ENCODE peak calls at places on chromosomes 7 and 10, in nine cellular contexts. I is heart right ventricle, X is cardiac muscle cell, B is HL-60, V is HCT116, W is RWPE1, S is hepatocyte, L is testis, D is psoas muscle. P is an unnamed sample.

GRCh38 chr10:35778344-35778743 is 136.2 kb upstream of the FZD8 start:
- DNase-seq in I (no peak), B (peak), W (no peak), L (no peak), X (peak), D (no peak), V (no peak), S (no peak), P (no peak)

GRCh38 chr10:112137381-112137987 is 46.1 kb downstream of the GPAM start:
- DNase-seq in X (peak), S (peak), L (peak), I (peak), D (peak), W (peak), V (peak), B (peak), P (peak)

GRCh38 chr7:66505531-66506451 is 122.9 kb upstream of the KCTD7 start:
- DNase-seq in D (no peak), X (peak), I (no peak), L (no peak), W (no peak), S (no peak), V (no peak), B (no peak), P (peak)

GRCh38 chr10:99329238-99329890 is at the start of gene CNNM1:
- DNase-seq in I (peak), L (peak), W (peak), S (peak), X (peak), B (peak), V (no peak), D (no peak), P (no peak)

GRCh38 chr7:108570146-108570755 is 577 bp downstream of the DNAJB9 start:
- DNase-seq in W (peak), I (peak), S (peak), V (peak), L (peak), D (peak), B (peak), X (peak), P (peak)

GRCh38 chr7:710161-710560 is 16.3 kb upstream of the DNAAF5 start:
- DNase-seq in D (no peak), X (no peak), S (peak), W (no peak), B (no peak), I (no peak), L (no peak), V (no peak), P (no peak)

GRCh38 chr10:118448744-118449143 is 106.6 kb upstream of the FAM204A start:
- DNase-seq in S (no peak), I (no peak), D (no peak), W (no peak), B (no peak), X (no peak), L (no peak), V (no peak), P (no peak)

GRCh38 chr10:36899652-36900051 is 225.7 kb upstream of the ANKRD30A start:
- DNase-seq in S (no peak), I (no peak), L (no peak), B (no peak), W (no peak), X (no peak), D (no peak), V (no peak), P (no peak)

GRCh38 chr10:127498081-127498480 is 51.0 kb upstream of the NPS start:
- DNase-seq in V (no peak), S (no peak), I (no peak), W (no peak), D (no peak), X (no peak), L (no peak), B (no peak), P (no peak)

GRCh38 chr7:29322023-29322712 is 127.6 kb downstream of the CHN2 start:
- DNase-seq in I (no peak), S (no peak), L (no peak), V (no peak), W (no peak), D (no peak), X (no peak), B (no peak), P (no peak)

GRCh38 chr7:38070718-38071117 is 107.3 kb upstream of the STARD3NL start:
- DNase-seq in V (peak), W (no peak), S (peak), B (no peak), D (no peak), L (peak), X (peak), I (no peak), P (no peak)

GRCh38 chr7:86975914-86976313 is 83.5 kb downstream of the ELAPOR2 start:
- DNase-seq in L (no peak), I (no peak), W (no peak), X (no peak), D (no peak), B (no peak), S (no peak), V (no peak), P (no peak)

GRCh38 chr7:149799397-149800168 is 26.2 kb upstream of the ZNF467 start:
- DNase-seq in I (no peak), L (no peak), B (peak), S (peak), W (no peak), D (no peak), X (peak), V (no peak), P (no peak)
- TF ChIP-seq CTCF in I (peak), L (no peak), B (peak), S (peak), W (peak), D (peak), X (peak), V (peak), P (no peak)

GRCh38 chr10:102770108-102770482 is 26.3 kb downstream of the WBP1L start:
- DNase-seq in I (no peak), X (no peak), W (no peak), L (no peak), D (no peak), V (no peak), B (no peak), S (no peak), P (no peak)

GRCh38 chr10:102767428-102768160 is 23.8 kb downstream of the WBP1L start:
- DNase-seq in L (no peak), B (no peak), X (no peak), S (no peak), D (no peak), V (no peak), W (no peak), I (no peak), P (no peak)

GRCh38 chr10:102773320-102773719 is 29.6 kb downstream of the WBP1L start:
- DNase-seq in B (no peak), D (no peak), L (no peak), V (no peak), I (no peak), W (no peak), S (no peak), X (no peak), P (no peak)

GRCh38 chr10:102770792-102771191 is 27.0 kb downstream of the WBP1L start:
- DNase-seq in V (no peak), I (no peak), B (no peak), S (no peak), D (no peak), W (no peak), L (peak), X (no peak), P (no peak)

GRCh38 chr10:102769375-102770107 is 25.8 kb downstream of the WBP1L start:
- DNase-seq in L (no peak), W (peak), X (no peak), S (peak), B (no peak), V (no peak), D (no peak), I (no peak), P (no peak)
- H3K27ac ChIP-seq in L (peak), W (peak), X (peak), S (peak), B (no peak), V (no peak), D (peak), I (peak), P (no peak)

GRCh38 chr7:64685091-64685490 is 19.2 kb downstream of the ZNF107 start:
- DNase-seq in I (no peak), D (no peak), B (no peak), X (no peak), V (no peak), W (no peak), S (no peak), L (no peak), P (no peak)
- TF ChIP-seq CTCF in I (no peak), D (no peak), B (no peak), X (no peak), V (peak), W (no peak), S (no peak), L (no peak), P (no peak)

DNA sequence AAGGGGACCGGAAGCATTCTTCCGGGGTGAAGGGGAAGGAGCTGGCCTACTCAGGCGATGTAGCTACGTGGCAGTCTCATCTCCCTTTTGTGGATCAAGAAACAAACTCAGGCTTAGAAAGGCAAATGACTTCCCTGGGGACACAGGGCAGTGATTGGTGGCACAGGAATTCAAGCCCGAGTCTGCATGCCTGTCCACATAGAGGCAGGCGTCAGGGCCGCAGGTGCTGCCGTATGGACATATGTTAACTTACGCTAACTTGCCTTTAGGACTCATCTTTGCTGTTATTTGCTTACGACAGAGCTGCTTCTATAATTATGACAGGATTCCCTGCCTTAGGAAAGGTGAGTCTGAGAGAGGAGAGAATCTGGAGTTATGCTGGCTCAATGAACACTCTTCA is 42.3 kb upstream of the KLF6 start:
- DNase-seq in L (no peak), W (no peak), I (no peak), S (no peak), V (no peak), B (no peak), X (no peak), D (no peak), P (no peak)
- H3K27ac ChIP-seq in L (no peak), W (peak), I (peak), S (peak), V (no peak), B (no peak), X (no peak), D (peak), P (peak)

P was measured in uterus.